ENCODE peak calls at places on chromosomes 6 and 20, in five cellular contexts. J is cardiac fibroblast, H is psoas muscle, A is dorsolateral prefrontal cortex, D is lung. Q is an unnamed sample.

GRCh38 chr6:154868143-154868594 is 126.9 kb upstream of the TIAM2 start:
- DNase-seq in J (peak; percentile 79), H (no peak), A (no peak), D (no peak), Q (no peak)

GRCh38 chr6:39464067-39464466 is 141.6 kb upstream of the KCNK16 start:
- DNase-seq in J (no peak), H (no peak), A (no peak), D (no peak), Q (no peak)

GRCh38 chr20:57043669-57044268 is 222.7 kb downstream of the BMP7 start:
- DNase-seq in J (no peak), H (no peak), A (no peak), D (no peak), Q (no peak)

GRCh38 chr6:1771324-1771723 is 161.6 kb downstream of the FOXC1 start:
- DNase-seq in J (peak; percentile 76), H (no peak), A (no peak), D (no peak), Q (no peak)

GRCh38 chr20:59143326-59143725 is 20.3 kb upstream of the ZNF831 start:
- DNase-seq in J (no peak), H (no peak), A (no peak), D (no peak), Q (no peak)

GRCh38 chr20:7696311-7696710 is 243.9 kb downstream of the HAO1 start:
- DNase-seq in J (peak; percentile 28), H (no peak), A (no peak), D (no peak), Q (no peak)

GRCh38 chr6:142187209-142187608 is 40.1 kb downstream of the VTA1 start:
- DNase-seq in J (peak; percentile 62), H (peak; percentile 55), A (no peak), D (no peak), Q (no peak)

GRCh38 chr20:37990571-37991151 is 42.6 kb downstream of the TTI1 start:
- DNase-seq in J (peak; percentile 88), H (peak; percentile 82), A (no peak), D (peak; percentile 73), Q (no peak)

GRCh38 chr6:53216301-53216700 is 67.7 kb upstream of the GCM1 start:
- DNase-seq in J (no peak), H (no peak), A (no peak), D (no peak), Q (no peak)

GRCh38 chr20:40880063-40880715 is 148.4 kb upstream of the TOP1 start:
- DNase-seq in J (no peak), H (no peak), A (no peak), D (no peak), Q (no peak)

GRCh38 chr6:160177220-160177619 is 55.6 kb downstream of the SLC22A1 start:
- DNase-seq in J (no peak), H (no peak), A (no peak), D (no peak), Q (no peak)

GRCh38 chr6:50850223-50850751 is 31.6 kb downstream of the TFAP2B start:
- DNase-seq in J (no peak), H (no peak), A (no peak), D (no peak), Q (no peak)

GRCh38 chr6:136470044-136470443 is 80.2 kb downstream of the MAP7 start:
- DNase-seq in J (no peak), H (no peak), A (no peak), D (no peak), Q (no peak)

GRCh38 chr6:169302255-169302654 is 48.6 kb upstream of the THBS2 start:
- DNase-seq in J (no peak), H (no peak), A (no peak), D (no peak), Q (no peak)

GRCh38 chr6:16168121-16168520 is 39.2 kb downstream of the MYLIP start:
- DNase-seq in J (no peak), H (no peak), A (no peak), D (peak; percentile 45), Q (no peak)

GRCh38 chr20:33415948-33416347 is 14.6 kb upstream of the CDK5RAP1 start:
- DNase-seq in J (peak; percentile 63), H (peak; percentile 74), A (no peak), D (no peak), Q (no peak)

GRCh38 chr6:37460805-37461204 is 27.8 kb downstream of the CMTR1 start:
- DNase-seq in J (no peak), H (no peak), A (no peak), D (no peak), Q (no peak)

GRCh38 chr6:8057793-8058192 is 6.4 kb downstream of the BLOC1S5 start:
- DNase-seq in J (peak; percentile 13), H (no peak), A (no peak), D (no peak), Q (no peak)

GRCh38 chr6:167963589-167964057 is 33.8 kb upstream of the KIF25 start:
- DNase-seq in J (no peak), H (no peak), A (no peak), D (no peak), Q (no peak)

GRCh38 chr6:88013015-88013414 is 34.6 kb upstream of the SPACA1 start:
- DNase-seq in J (no peak), H (no peak), A (no peak), D (no peak), Q (no peak)

GRCh38 chr6:37481793-37482192 is 17.9 kb downstream of the CCDC167 start:
- DNase-seq in J (no peak), H (no peak), A (no peak), D (no peak), Q (no peak)

GRCh38 chr20:5122861-5123260 is 3.1 kb upstream of the PCNA start:
- DNase-seq in J (no peak), H (no peak), A (no peak), D (no peak), Q (no peak)

GRCh38 chr20:3082955-3083952 is 1.3 kb downstream of the AVP start:
- DNase-seq in J (no peak), H (no peak), A (no peak), D (no peak), Q (no peak)

GRCh38 chr20:3861191-3861590 is 14.6 kb downstream of the MAVS start:
- DNase-seq in J (no peak), H (no peak), A (no peak), D (no peak), Q (no peak)

GRCh38 chr6:1395496-1395895 is 6.1 kb downstream of the FOXF2 start:
- DNase-seq in J (no peak), H (no peak), A (no peak), D (no peak), Q (no peak)

GRCh38 chr6:81894788-81895221 is 142.3 kb upstream of the TENT5A start:
- DNase-seq in J (peak; percentile 40), H (peak; percentile 51), A (peak; percentile 90), D (no peak), Q (no peak)

GRCh38 chr6:166942393-166943168 is 13.8 kb downstream of the RNASET2 start:
- DNase-seq in J (no peak), H (no peak), A (no peak), D (no peak), Q (no peak)

GRCh38 chr20:34475979-34476736 is 40.1 kb upstream of the DYNLRB1 start:
- DNase-seq in J (peak; percentile 37), H (peak; percentile 74), A (no peak), D (peak; percentile 29), Q (no peak)

GRCh38 chr20:35660122-35660937 is 4.4 kb downstream of the CPNE1 start:
- DNase-seq in J (no peak), H (no peak), A (no peak), D (no peak), Q (no peak)

GRCh38 chr20:35663516-35663812 is 1.2 kb downstream of the CPNE1 start:
- DNase-seq in J (peak; percentile 32), H (no peak), A (no peak), D (no peak), Q (no peak)

GRCh38 chr20:35662541-35662940 is 2.2 kb downstream of the CPNE1 start:
- DNase-seq in J (no peak), H (no peak), A (no peak), D (no peak), Q (no peak)

GRCh38 chr20:35661013-35661412 is 3.7 kb downstream of the CPNE1 start:
- DNase-seq in J (peak; percentile 23), H (no peak), A (no peak), D (no peak), Q (no peak)

DNA sequence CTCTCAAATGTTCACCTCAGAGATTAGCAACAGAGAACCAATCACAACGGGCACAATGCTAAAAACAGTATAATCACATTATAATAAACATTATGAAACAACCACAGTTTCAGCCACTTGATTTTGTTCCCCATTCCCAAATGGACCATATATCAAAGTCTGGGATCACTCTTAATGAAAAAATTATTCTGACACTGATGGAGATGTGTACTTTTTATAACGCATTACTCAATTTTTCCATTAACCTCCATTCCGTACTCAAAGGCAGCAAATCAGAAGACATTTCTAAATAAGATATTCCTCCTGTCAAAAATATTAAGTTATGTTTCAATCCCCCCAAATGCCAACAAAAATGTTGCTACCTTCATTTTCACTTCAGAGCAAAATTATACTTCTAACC is 2.8 kb downstream of the CPNE1 start:
- DNase-seq in J (no peak), H (no peak), A (no peak), D (no peak), Q (no peak)
- H3K4me3 ChIP-seq in J (no peak overlapping the region), H (peak overlapping the region; percentile 75), A (peak overlapping the region; percentile 89), D (no peak overlapping the region), Q (peak overlapping the region; percentile 9)

DNA sequence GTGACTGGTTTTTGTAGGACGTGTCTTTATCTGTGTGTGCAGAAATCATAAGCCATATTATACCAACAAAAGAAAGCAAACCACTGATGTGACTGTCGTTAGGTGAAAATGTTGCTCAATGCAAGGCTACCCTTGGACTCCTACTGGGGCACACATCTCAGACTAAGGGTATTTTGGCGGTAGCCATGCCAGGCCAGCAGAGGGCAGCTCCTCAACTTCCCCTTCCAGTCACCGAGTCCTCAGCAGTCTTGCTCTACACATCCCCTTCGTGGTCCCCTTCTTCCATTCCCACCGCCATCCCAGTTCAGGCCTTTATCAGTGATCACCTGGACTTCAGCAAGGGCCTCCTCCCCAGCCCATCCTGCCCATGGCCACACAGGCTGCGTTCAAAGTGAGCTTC is 113.7 kb upstream of the GGTLC1 start:
- DNase-seq in J (peak; percentile 24), H (no peak), A (no peak), D (no peak), Q (no peak)
- TF ChIP-seq CTCF in J (peak; percentile 28), H (peak; percentile 8), A (peak; percentile 26), D (no peak), Q (peak; percentile 55)

DNA sequence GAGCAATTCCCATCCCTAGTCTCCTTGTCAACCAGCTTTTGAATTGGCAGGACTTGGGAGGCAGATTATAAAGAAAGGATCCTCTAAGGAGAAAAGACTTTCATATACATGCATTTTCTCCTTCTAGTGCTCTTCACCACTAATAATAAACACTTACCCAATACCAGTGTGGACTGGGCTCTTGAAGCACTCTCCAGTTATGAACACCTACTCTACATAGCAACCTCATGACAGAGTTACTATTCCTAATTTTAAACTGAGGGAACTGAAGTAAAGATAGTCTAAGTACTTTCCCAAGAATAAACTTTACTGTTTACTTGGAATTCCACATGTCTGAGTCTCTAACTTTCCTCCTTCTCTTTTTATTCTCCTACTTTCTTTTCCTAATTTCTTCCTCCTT is 4.8 kb downstream of the COL9A1 start:
- DNase-seq in J (no peak), H (no peak), A (no peak), D (no peak), Q (no peak)
- H3K4me3 ChIP-seq in J (no peak overlapping the region), H (no peak overlapping the region), A (no peak overlapping the region), D (no peak overlapping the region), Q (no peak overlapping the region)

GRCh38 chr6:36075656-36076055 is 48.0 kb downstream of the MAPK14 start:
- DNase-seq in J (no peak), H (no peak), A (no peak), D (no peak), Q (no peak)
- TF ChIP-seq CTCF in J (no peak), H (no peak), A (no peak), D (no peak), Q (peak; percentile 55)